ENCODE peak calls at places on chromosomes 4 and X, in seven cellular contexts. L is effector memory CD4-positive, alpha-beta T cell; U is NCI-H2029 treated with DMSO at 0.1 percent for 48 hours; D is memory B cell; J is hippocampal formation; W is foreskin fibroblast; E is fibroblast of lung. K is an unnamed sample.

GRCh38 chr4:47499705-47500104 is 14.6 kb downstream of the ATP10D start:
- DNase-seq in L (no peak), U (no peak), D (no peak), J (no peak), W (no peak), E (no peak), K (peak)

GRCh38 chrX:68732906-68733493 is 85.5 kb downstream of the STARD8 start:
- DNase-seq in L (peak), U (peak), D (peak), J (no peak), W (peak), E (peak), K (peak)

GRCh38 chr4:8582941-8583654 is 2.9 kb downstream of the GPR78 start:
- DNase-seq in L (no peak), U (no peak), D (no peak), J (no peak), W (no peak), E (no peak), K (no peak)

GRCh38 chr4:31054295-31054694 is 334.1 kb downstream of the PCDH7 start:
- DNase-seq in L (no peak), U (no peak), D (no peak), J (no peak), W (no peak), E (no peak), K (no peak)

GRCh38 chr4:145756244-145756643 is 76.3 kb downstream of the C4orf51 start:
- DNase-seq in L (no peak), U (no peak), D (no peak), J (no peak), W (no peak), E (no peak), K (no peak)

GRCh38 chr4:184899261-184900134 is 73.7 kb upstream of the ACSL1 start:
- DNase-seq in L (no peak), U (no peak), D (no peak), J (no peak), W (no peak), E (no peak), K (no peak)

GRCh38 chrX:21509912-21510311 is 135.7 kb downstream of the CNKSR2 start:
- DNase-seq in L (no peak), U (peak), D (no peak), J (no peak), W (peak), E (peak), K (no peak)

GRCh38 chrX:48890296-48890925 is 7.2 kb downstream of the TIMM17B start:
- DNase-seq in L (no peak), U (no peak), D (no peak), J (no peak), W (no peak), E (no peak), K (no peak)

GRCh38 chr4:99934891-99935290 is 11.5 kb downstream of the DNAJB14 start:
- DNase-seq in L (no peak), U (no peak), D (no peak), J (no peak), W (no peak), E (peak), K (no peak)

GRCh38 chr4:88737304-88738015 is 39.8 kb upstream of the NAP1L5 start:
- DNase-seq in L (no peak), U (no peak), D (peak), J (no peak), W (no peak), E (no peak), K (no peak)

GRCh38 chr4:13881880-13882279 is 254.4 kb upstream of the BOD1L1 start:
- DNase-seq in L (no peak), U (no peak), D (no peak), J (no peak), W (no peak), E (peak), K (no peak)

GRCh38 chrX:150405006-150405405 is 41.9 kb downstream of the MAMLD1 start:
- DNase-seq in L (no peak), U (no peak), D (no peak), J (no peak), W (no peak), E (peak), K (no peak)

GRCh38 chr4:26496207-26496783 is 6.0 kb upstream of the CCKAR start:
- DNase-seq in L (no peak), U (no peak), D (no peak), J (no peak), W (no peak), E (no peak), K (no peak)

GRCh38 chr4:108058685-108059440 is 69.2 kb downstream of the HADH start:
- DNase-seq in L (no peak), U (no peak), D (no peak), J (no peak), W (peak), E (peak), K (no peak)

GRCh38 chr4:74111990-74112389 is 13.0 kb upstream of the CXCL2 start:
- DNase-seq in L (no peak), U (no peak), D (no peak), J (no peak), W (no peak), E (peak), K (no peak)

GRCh38 chrX:11435568-11435967 is 142.4 kb downstream of the AMELX start:
- DNase-seq in L (no peak), U (no peak), D (no peak), J (no peak), W (peak), E (peak), K (no peak)

GRCh38 chrX:153032397-153033118 is 23.7 kb upstream of the PNMA3 start:
- DNase-seq in L (peak), U (peak), D (peak), J (no peak), W (peak), E (peak), K (peak)

GRCh38 chrX:14872355-14872754 is 514 bp downstream of the FANCB start:
- DNase-seq in L (no peak), U (no peak), D (no peak), J (no peak), W (no peak), E (no peak), K (no peak)

GRCh38 chr4:140106277-140106842 is 47.6 kb downstream of the MAML3 start:
- DNase-seq in L (no peak), U (no peak), D (no peak), J (no peak), W (no peak), E (no peak), K (no peak)

GRCh38 chr4:45004847-45005565 is 278.6 kb upstream of the GNPDA2 start:
- DNase-seq in L (no peak), U (no peak), D (no peak), J (no peak), W (no peak), E (no peak), K (no peak)

GRCh38 chr4:114694770-114695169 is 96.2 kb downstream of the UGT8 start:
- DNase-seq in L (no peak), U (peak), D (peak), J (peak), W (peak), E (peak), K (peak)

GRCh38 chrX:39953027-39953426 is 144.7 kb downstream of the BCOR start:
- DNase-seq in L (no peak), U (peak), D (no peak), J (no peak), W (no peak), E (no peak), K (no peak)

GRCh38 chr4:912548-913279 is 19.4 kb downstream of the GAK start:
- DNase-seq in L (no peak), U (no peak), D (no peak), J (peak), W (no peak), E (no peak), K (peak)

GRCh38 chr4:1752284-1753041 is 31.1 kb downstream of the TACC3 start:
- DNase-seq in L (no peak), U (no peak), D (no peak), J (no peak), W (no peak), E (no peak), K (no peak)